ENCODE peak calls at places on chromosomes 5 and 9, in six cellular contexts. One of them, this sample, is unnamed.

GRCh38 chr9:129110740-129111142 is at the start of gene CRAT:
- DNase-seq in A549: peak; percentile 97
- DNase-seq in H1: peak; percentile 84
- DNase-seq in K562: peak; percentile 100
- DNase-seq in SK-N-SH: peak; percentile 100
- DNase-seq in GM12878: peak; percentile 63
- DNase-seq in this sample: peak; percentile 83

GRCh38 chr5:151699071-151699901 is 12.6 kb upstream of the SPARC start:
- DNase-seq in A549: peak; percentile 61
- DNase-seq in H1: no peak
- DNase-seq in K562: no peak
- DNase-seq in SK-N-SH: no peak
- DNase-seq in GM12878: no peak
- DNase-seq in this sample: peak; percentile 52

GRCh38 chr5:80619081-80619480 is 35.4 kb upstream of the MSH3 start:
- DNase-seq in A549: no peak
- DNase-seq in H1: no peak
- DNase-seq in K562: no peak
- DNase-seq in SK-N-SH: no peak
- DNase-seq in GM12878: no peak
- DNase-seq in this sample: no peak

GRCh38 chr9:111752455-111752854 is 42.3 kb downstream of the SHOC1 start:
- DNase-seq in A549: no peak
- DNase-seq in H1: no peak
- DNase-seq in K562: no peak
- DNase-seq in SK-N-SH: no peak
- DNase-seq in GM12878: no peak
- DNase-seq in this sample: no peak

GRCh38 chr9:37464426-37465248 is 613 bp downstream of the ZBTB5 start:
- DNase-seq in A549: peak; percentile 70
- DNase-seq in H1: no peak
- DNase-seq in K562: peak; percentile 75
- DNase-seq in SK-N-SH: no peak
- DNase-seq in GM12878: peak; percentile 30
- DNase-seq in this sample: no peak

GRCh38 chr9:33189331-33189731 is 22.2 kb upstream of the B4GALT1 start:
- DNase-seq in A549: no peak
- DNase-seq in H1: no peak
- DNase-seq in K562: no peak
- DNase-seq in SK-N-SH: no peak
- DNase-seq in GM12878: no peak
- DNase-seq in this sample: no peak

GRCh38 chr9:22279621-22280020 is 167.0 kb upstream of the DMRTA1 start:
- DNase-seq in A549: no peak
- DNase-seq in H1: no peak
- DNase-seq in K562: no peak
- DNase-seq in SK-N-SH: no peak
- DNase-seq in GM12878: no peak
- DNase-seq in this sample: no peak

GRCh38 chr5:113081881-113082546 is 105.4 kb downstream of the DCP2 start:
- DNase-seq in A549: no peak
- DNase-seq in H1: no peak
- DNase-seq in K562: no peak
- DNase-seq in SK-N-SH: no peak
- DNase-seq in GM12878: no peak
- DNase-seq in this sample: no peak

GRCh38 chr5:135092476-135092875 is 58.4 kb upstream of the PITX1 start:
- DNase-seq in A549: no peak
- DNase-seq in H1: no peak
- DNase-seq in K562: no peak
- DNase-seq in SK-N-SH: no peak
- DNase-seq in GM12878: no peak
- DNase-seq in this sample: no peak

GRCh38 chr9:38026021-38026809 is 42.8 kb downstream of the SHB start:
- DNase-seq in A549: peak; percentile 62
- DNase-seq in H1: no peak
- DNase-seq in K562: peak; percentile 63
- DNase-seq in SK-N-SH: peak; percentile 47
- DNase-seq in GM12878: no peak
- DNase-seq in this sample: peak; percentile 29

GRCh38 chr9:16515879-16516289 is 354.6 kb downstream of the BNC2 start:
- DNase-seq in A549: no peak
- DNase-seq in H1: peak; percentile 62
- DNase-seq in K562: no peak
- DNase-seq in SK-N-SH: no peak
- DNase-seq in GM12878: no peak
- DNase-seq in this sample: no peak

GRCh38 chr5:142726188-142726731 is 40.4 kb upstream of the FGF1 start:
- DNase-seq in A549: no peak
- DNase-seq in H1: no peak
- DNase-seq in K562: no peak
- DNase-seq in SK-N-SH: no peak
- DNase-seq in GM12878: peak; percentile 40
- DNase-seq in this sample: no peak

GRCh38 chr5:111869681-111870080 is 112.7 kb upstream of the NREP start:
- DNase-seq in A549: no peak
- DNase-seq in H1: no peak
- DNase-seq in K562: no peak
- DNase-seq in SK-N-SH: no peak
- DNase-seq in GM12878: no peak
- DNase-seq in this sample: no peak

GRCh38 chr9:97545507-97545906 is 44.0 kb downstream of the TMOD1 start:
- DNase-seq in A549: no peak
- DNase-seq in H1: no peak
- DNase-seq in K562: no peak
- DNase-seq in SK-N-SH: no peak
- DNase-seq in GM12878: no peak
- DNase-seq in this sample: no peak

GRCh38 chr5:124865603-124866354 is 119.3 kb upstream of the ZNF608 start:
- DNase-seq in A549: no peak
- DNase-seq in H1: no peak
- DNase-seq in K562: no peak
- DNase-seq in SK-N-SH: no peak
- DNase-seq in GM12878: no peak
- DNase-seq in this sample: no peak

GRCh38 chr5:72387985-72388384 is 67.8 kb downstream of the PTCD2 start:
- DNase-seq in A549: peak; percentile 68
- DNase-seq in H1: no peak
- DNase-seq in K562: no peak
- DNase-seq in SK-N-SH: no peak
- DNase-seq in GM12878: no peak
- DNase-seq in this sample: no peak

GRCh38 chr5:179406031-179406681 is 60.9 kb upstream of the ADAMTS2 start:
- DNase-seq in A549: no peak
- DNase-seq in H1: no peak
- DNase-seq in K562: no peak
- DNase-seq in SK-N-SH: no peak
- DNase-seq in GM12878: no peak
- DNase-seq in this sample: no peak

GRCh38 chr5:110150199-110150598 is 460.5 kb downstream of the MAN2A1 start:
- DNase-seq in A549: no peak
- DNase-seq in H1: no peak
- DNase-seq in K562: no peak
- DNase-seq in SK-N-SH: no peak
- DNase-seq in GM12878: no peak
- DNase-seq in this sample: no peak

GRCh38 chr9:105502276-105502675 is 54.4 kb downstream of the FSD1L start:
- DNase-seq in A549: no peak
- DNase-seq in H1: no peak
- DNase-seq in K562: no peak
- DNase-seq in SK-N-SH: no peak
- DNase-seq in GM12878: no peak
- DNase-seq in this sample: no peak

GRCh38 chr9:20618361-20618799 is 3.9 kb downstream of the MLLT3 start:
- DNase-seq in A549: peak; percentile 18
- DNase-seq in H1: no peak
- DNase-seq in K562: no peak
- DNase-seq in SK-N-SH: no peak
- DNase-seq in GM12878: no peak
- DNase-seq in this sample: peak; percentile 14

GRCh38 chr9:75071530-75072122 is 16.3 kb downstream of the NMRK1 start:
- DNase-seq in A549: no peak
- DNase-seq in H1: no peak
- DNase-seq in K562: peak; percentile 34
- DNase-seq in SK-N-SH: no peak
- DNase-seq in GM12878: no peak
- DNase-seq in this sample: no peak

GRCh38 chr5:43007911-43008368 is 32.2 kb downstream of the ANXA2R start:
- DNase-seq in A549: peak; percentile 85
- DNase-seq in H1: no peak
- DNase-seq in K562: peak; percentile 86
- DNase-seq in SK-N-SH: peak; percentile 57
- DNase-seq in GM12878: no peak
- DNase-seq in this sample: peak; percentile 50
- TF ChIP-seq CHD2 in A549: no peak
- TF ChIP-seq CHD2 in H1: no peak
- TF ChIP-seq CHD2 in K562: no peak
- TF ChIP-seq CHD2 in SK-N-SH: no peak
- TF ChIP-seq CHD2 in GM12878: peak; percentile 51
- TF ChIP-seq CHD2 in this sample: no peak

GRCh38 chr5:107539163-107539445 is 131.6 kb downstream of the EFNA5 start:
- DNase-seq in A549: no peak
- DNase-seq in H1: no peak
- DNase-seq in K562: no peak
- DNase-seq in SK-N-SH: peak; percentile 14
- DNase-seq in GM12878: no peak
- DNase-seq in this sample: no peak
- TF ChIP-seq CHD2 in A549: no peak
- TF ChIP-seq CHD2 in H1: no peak
- TF ChIP-seq CHD2 in K562: no peak
- TF ChIP-seq CHD2 in SK-N-SH: no peak
- TF ChIP-seq CHD2 in GM12878: no peak
- TF ChIP-seq CHD2 in this sample: no peak

DNA sequence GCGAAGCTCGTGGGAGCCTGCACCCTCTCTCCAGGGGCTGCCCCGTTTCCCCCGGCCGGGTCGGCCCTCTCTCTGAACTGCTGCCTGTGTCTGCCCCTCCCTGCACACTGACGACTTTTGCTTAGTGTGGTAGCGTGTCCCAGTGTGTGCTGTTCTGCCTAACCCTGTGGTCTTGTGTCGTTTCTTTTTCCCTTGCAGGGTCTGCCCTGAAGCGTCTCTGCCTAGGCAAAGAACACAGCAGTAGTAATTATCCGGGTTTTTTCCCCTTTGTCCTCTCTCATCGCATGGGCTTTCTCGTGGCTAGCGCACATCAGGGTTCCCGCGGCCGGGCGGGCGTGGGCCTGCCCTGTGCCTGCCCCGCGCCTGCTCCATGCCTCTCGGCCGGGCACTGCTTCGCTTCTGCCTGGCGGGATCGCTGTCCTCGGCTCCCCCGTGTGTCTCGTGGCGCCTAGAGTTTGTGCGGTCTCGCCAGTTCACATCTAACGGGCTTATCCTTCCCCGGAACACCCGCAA is 122.7 kb downstream of the WNK2 start:
- DNase-seq in A549: no peak
- DNase-seq in H1: no peak
- DNase-seq in K562: no peak
- DNase-seq in SK-N-SH: peak; percentile 23
- DNase-seq in GM12878: no peak
- DNase-seq in this sample: no peak
- TF ChIP-seq CHD2 in A549: no peak
- TF ChIP-seq CHD2 in H1: no peak
- TF ChIP-seq CHD2 in K562: no peak
- TF ChIP-seq CHD2 in SK-N-SH: no peak
- TF ChIP-seq CHD2 in GM12878: no peak
- TF ChIP-seq CHD2 in this sample: no peak

GRCh38 chr5:173201636-173202265 is 33.3 kb downstream of the NKX2-5 start:
- DNase-seq in A549: peak; percentile 82
- DNase-seq in H1: peak; percentile 17
- DNase-seq in K562: no peak
- DNase-seq in SK-N-SH: no peak
- DNase-seq in GM12878: no peak
- DNase-seq in this sample: peak; percentile 34
- TF ChIP-seq CHD2 in A549: no peak
- TF ChIP-seq CHD2 in H1: no peak
- TF ChIP-seq CHD2 in K562: no peak
- TF ChIP-seq CHD2 in SK-N-SH: no peak
- TF ChIP-seq CHD2 in GM12878: no peak
- TF ChIP-seq CHD2 in this sample: no peak

GRCh38 chr9:131954299-131954698 is 125.4 kb downstream of the MED27 start:
- DNase-seq in A549: no peak
- DNase-seq in H1: no peak
- DNase-seq in K562: no peak
- DNase-seq in SK-N-SH: no peak
- DNase-seq in GM12878: no peak
- DNase-seq in this sample: no peak
- TF ChIP-seq CHD2 in A549: no peak
- TF ChIP-seq CHD2 in H1: no peak
- TF ChIP-seq CHD2 in K562: no peak
- TF ChIP-seq CHD2 in SK-N-SH: no peak
- TF ChIP-seq CHD2 in GM12878: no peak
- TF ChIP-seq CHD2 in this sample: no peak

GRCh38 chr9:29440449-29440848 is 1867.2 kb upstream of the C9orf72 start:
- DNase-seq in A549: no peak
- DNase-seq in H1: no peak
- DNase-seq in K562: no peak
- DNase-seq in SK-N-SH: no peak
- DNase-seq in GM12878: no peak
- DNase-seq in this sample: no peak

GRCh38 chr9:29432191-29432590 is 1858.9 kb upstream of the C9orf72 start:
- DNase-seq in A549: no peak
- DNase-seq in H1: no peak
- DNase-seq in K562: no peak
- DNase-seq in SK-N-SH: no peak
- DNase-seq in GM12878: no peak
- DNase-seq in this sample: no peak

GRCh38 chr9:29439961-29440360 is 1866.7 kb upstream of the C9orf72 start:
- DNase-seq in A549: no peak
- DNase-seq in H1: no peak
- DNase-seq in K562: no peak
- DNase-seq in SK-N-SH: no peak
- DNase-seq in GM12878: no peak
- DNase-seq in this sample: no peak

GRCh38 chr9:29437515-29437914 is 1864.2 kb upstream of the C9orf72 start:
- DNase-seq in A549: no peak
- DNase-seq in H1: no peak
- DNase-seq in K562: no peak
- DNase-seq in SK-N-SH: no peak
- DNase-seq in GM12878: no peak
- DNase-seq in this sample: no peak
- TF ChIP-seq CHD2 in A549: no peak
- TF ChIP-seq CHD2 in H1: no peak
- TF ChIP-seq CHD2 in K562: no peak
- TF ChIP-seq CHD2 in SK-N-SH: no peak
- TF ChIP-seq CHD2 in GM12878: no peak
- TF ChIP-seq CHD2 in this sample: no peak